ENCODE peak calls at places on chromosomes 3 and 15, in four cellular contexts. One of them, this sample, is unnamed. For H3K9me3, the result is how much of the 10 kb centered on the place peaks cover.

GRCh38 chr15:67762610-67763368 is 62.5 kb upstream of the SKOR1 start:
- DNase-seq in sigmoid colon: no peak
- DNase-seq in ovary: no peak
- DNase-seq in CD4-positive, CD25-positive, alpha-beta regulatory T cell: no peak
- DNase-seq in this sample: no peak

GRCh38 chr3:17752851-17753250 is 10.4 kb upstream of the TBC1D5 start:
- DNase-seq in sigmoid colon: no peak
- DNase-seq in ovary: no peak
- DNase-seq in CD4-positive, CD25-positive, alpha-beta regulatory T cell: no peak
- DNase-seq in this sample: no peak

GRCh38 chr15:40348471-40348864 is 2.4 kb upstream of the PHGR1 start:
- DNase-seq in sigmoid colon: no peak
- DNase-seq in ovary: no peak
- DNase-seq in CD4-positive, CD25-positive, alpha-beta regulatory T cell: no peak
- DNase-seq in this sample: no peak

GRCh38 chr3:126438186-126438585 is 37.5 kb downstream of the ZXDC start:
- DNase-seq in sigmoid colon: peak
- DNase-seq in ovary: peak
- DNase-seq in CD4-positive, CD25-positive, alpha-beta regulatory T cell: no peak
- DNase-seq in this sample: peak

GRCh38 chr3:40464339-40465110 is 7.4 kb downstream of the RPL14 start:
- DNase-seq in sigmoid colon: no peak
- DNase-seq in ovary: no peak
- DNase-seq in CD4-positive, CD25-positive, alpha-beta regulatory T cell: peak
- DNase-seq in this sample: no peak

GRCh38 chr3:23590874-23591273 is 214.9 kb upstream of the UBE2E1 start:
- DNase-seq in sigmoid colon: no peak
- DNase-seq in ovary: no peak
- DNase-seq in CD4-positive, CD25-positive, alpha-beta regulatory T cell: no peak
- DNase-seq in this sample: no peak

GRCh38 chr3:100635273-100635701 is 25.9 kb downstream of the ADGRG7 start:
- DNase-seq in sigmoid colon: no peak
- DNase-seq in ovary: no peak
- DNase-seq in CD4-positive, CD25-positive, alpha-beta regulatory T cell: no peak
- DNase-seq in this sample: no peak

GRCh38 chr3:72597756-72598195 is 250.5 kb downstream of the SHQ1 start:
- DNase-seq in sigmoid colon: no peak
- DNase-seq in ovary: no peak
- DNase-seq in CD4-positive, CD25-positive, alpha-beta regulatory T cell: no peak
- DNase-seq in this sample: peak

GRCh38 chr15:85749261-85750151 is 45.2 kb downstream of the KLHL25 start:
- DNase-seq in sigmoid colon: peak
- DNase-seq in ovary: peak
- DNase-seq in CD4-positive, CD25-positive, alpha-beta regulatory T cell: no peak
- DNase-seq in this sample: peak

GRCh38 chr3:88203537-88204143 is 53.9 kb downstream of the C3orf38 start:
- DNase-seq in sigmoid colon: peak
- DNase-seq in ovary: peak
- DNase-seq in CD4-positive, CD25-positive, alpha-beta regulatory T cell: no peak
- DNase-seq in this sample: peak

GRCh38 chr15:91867581-91868026 is 14.1 kb downstream of the SLCO3A1 start:
- DNase-seq in sigmoid colon: peak
- DNase-seq in ovary: peak
- DNase-seq in CD4-positive, CD25-positive, alpha-beta regulatory T cell: no peak
- DNase-seq in this sample: peak

GRCh38 chr15:87387681-87388240 is 868.8 kb downstream of the NTRK3 start:
- DNase-seq in sigmoid colon: no peak
- DNase-seq in ovary: no peak
- DNase-seq in CD4-positive, CD25-positive, alpha-beta regulatory T cell: no peak
- DNase-seq in this sample: no peak

GRCh38 chr3:4595709-4596108 is 102.6 kb downstream of the ITPR1 start:
- DNase-seq in sigmoid colon: no peak
- DNase-seq in ovary: no peak
- DNase-seq in CD4-positive, CD25-positive, alpha-beta regulatory T cell: no peak
- DNase-seq in this sample: no peak

GRCh38 chr3:129621626-129622417 is 15.3 kb upstream of the PLXND1 start:
- DNase-seq in sigmoid colon: no peak
- DNase-seq in ovary: no peak
- DNase-seq in CD4-positive, CD25-positive, alpha-beta regulatory T cell: no peak
- DNase-seq in this sample: peak

GRCh38 chr15:29090617-29091466 is 178.8 kb downstream of the NSMCE3 start:
- DNase-seq in sigmoid colon: peak
- DNase-seq in ovary: no peak
- DNase-seq in CD4-positive, CD25-positive, alpha-beta regulatory T cell: peak
- DNase-seq in this sample: peak

GRCh38 chr15:31236184-31237041 is 90.2 kb upstream of the KLF13 start:
- DNase-seq in sigmoid colon: peak
- DNase-seq in ovary: peak
- DNase-seq in CD4-positive, CD25-positive, alpha-beta regulatory T cell: no peak
- DNase-seq in this sample: no peak

GRCh38 chr3:190205739-190206138 is 85.0 kb upstream of the P3H2 start:
- DNase-seq in sigmoid colon: no peak
- DNase-seq in ovary: no peak
- DNase-seq in CD4-positive, CD25-positive, alpha-beta regulatory T cell: no peak
- DNase-seq in this sample: no peak

GRCh38 chr3:6771171-6771570 is 89.7 kb upstream of the GRM7 start:
- DNase-seq in sigmoid colon: no peak
- DNase-seq in ovary: no peak
- DNase-seq in CD4-positive, CD25-positive, alpha-beta regulatory T cell: no peak
- DNase-seq in this sample: no peak

GRCh38 chr15:82643992-82644391 is 3.2 kb downstream of the CPEB1 start:
- DNase-seq in sigmoid colon: no peak
- DNase-seq in ovary: no peak
- DNase-seq in CD4-positive, CD25-positive, alpha-beta regulatory T cell: no peak
- DNase-seq in this sample: no peak

GRCh38 chr3:17908399-17909191 is 166.2 kb upstream of the TBC1D5 start:
- DNase-seq in sigmoid colon: no peak
- DNase-seq in ovary: no peak
- DNase-seq in CD4-positive, CD25-positive, alpha-beta regulatory T cell: no peak
- DNase-seq in this sample: no peak

GRCh38 chr15:63218114-63218808 is 28.9 kb downstream of the RAB8B start:
- DNase-seq in sigmoid colon: no peak
- DNase-seq in ovary: no peak
- DNase-seq in CD4-positive, CD25-positive, alpha-beta regulatory T cell: no peak
- DNase-seq in this sample: no peak

GRCh38 chr3:49397470-49397869 is 14.3 kb downstream of the RHOA start:
- DNase-seq in sigmoid colon: no peak
- DNase-seq in ovary: no peak
- DNase-seq in CD4-positive, CD25-positive, alpha-beta regulatory T cell: no peak
- DNase-seq in this sample: peak

GRCh38 chr3:154430014-154430413 is at the start of gene GPR149:
- DNase-seq in sigmoid colon: no peak
- DNase-seq in ovary: no peak
- DNase-seq in CD4-positive, CD25-positive, alpha-beta regulatory T cell: no peak
- DNase-seq in this sample: peak

GRCh38 chr3:13484861-13485590 is 4.9 kb downstream of the HDAC11 start:
- DNase-seq in sigmoid colon: peak
- DNase-seq in ovary: peak
- DNase-seq in CD4-positive, CD25-positive, alpha-beta regulatory T cell: no peak
- DNase-seq in this sample: peak

GRCh38 chr3:51198476-51198875 is 186.6 kb upstream of the MANF start:
- DNase-seq in sigmoid colon: no peak
- DNase-seq in ovary: no peak
- DNase-seq in CD4-positive, CD25-positive, alpha-beta regulatory T cell: no peak
- DNase-seq in this sample: no peak
- H3K4me3 ChIP-seq in sigmoid colon: no peak
- H3K4me3 ChIP-seq in ovary: no peak
- H3K4me3 ChIP-seq in CD4-positive, CD25-positive, alpha-beta regulatory T cell: no peak
- H3K4me3 ChIP-seq in this sample: no peak

GRCh38 chr3:106823706-106824105 is 553.5 kb upstream of the CCDC54 start:
- DNase-seq in sigmoid colon: no peak
- DNase-seq in ovary: no peak
- DNase-seq in CD4-positive, CD25-positive, alpha-beta regulatory T cell: no peak
- DNase-seq in this sample: no peak
- H3K27ac ChIP-seq in sigmoid colon: no peak
- H3K27ac ChIP-seq in ovary: no peak
- H3K27ac ChIP-seq in CD4-positive, CD25-positive, alpha-beta regulatory T cell: no peak
- H3K27ac ChIP-seq in this sample: no peak

DNA sequence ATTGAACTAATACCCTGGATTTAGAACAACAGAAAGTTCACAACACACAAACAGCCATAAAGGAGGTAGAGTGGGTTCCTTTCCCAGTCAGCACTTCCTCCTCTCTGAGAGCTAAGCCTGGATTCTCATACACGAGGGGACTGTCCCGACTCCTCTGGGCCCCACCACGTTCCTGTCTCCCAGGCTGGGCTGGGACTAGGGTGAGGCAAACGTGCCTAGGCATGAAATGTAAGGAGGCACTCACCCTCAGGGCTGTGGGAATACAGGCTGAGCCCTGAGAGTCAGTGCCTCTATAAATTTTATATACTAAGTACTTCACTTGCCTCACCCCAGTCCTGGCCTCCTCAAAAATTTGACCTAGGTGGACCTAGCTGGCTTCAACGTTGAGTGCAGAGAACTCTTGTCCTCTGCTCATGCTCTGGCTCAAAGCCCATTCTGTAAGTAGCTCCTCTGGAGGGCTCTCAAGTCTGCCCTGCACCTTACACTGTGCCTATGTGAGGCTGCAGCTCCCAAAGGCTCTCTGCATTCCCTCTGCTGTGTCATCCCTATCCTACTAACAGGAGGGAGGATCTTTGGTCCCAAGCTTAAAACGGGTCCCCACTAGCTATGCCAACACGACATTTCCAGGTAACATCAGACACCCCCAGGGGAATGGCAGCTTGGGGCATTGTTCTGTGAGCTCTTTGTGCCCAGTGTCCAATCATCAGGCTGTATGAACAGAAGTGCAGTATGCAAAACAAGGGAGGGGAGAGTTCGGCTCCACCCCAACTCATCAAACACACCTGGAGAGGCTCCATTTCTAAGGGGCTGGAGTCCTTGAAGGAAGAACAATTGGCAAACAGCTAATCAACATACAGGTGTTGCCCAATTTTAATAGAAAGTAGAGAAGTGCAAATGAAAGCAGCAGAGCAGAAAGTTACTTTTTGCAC is 233.2 kb downstream of the RPLP1 start:
- DNase-seq in sigmoid colon: no peak
- DNase-seq in ovary: no peak
- DNase-seq in CD4-positive, CD25-positive, alpha-beta regulatory T cell: no peak
- DNase-seq in this sample: no peak
- H3K9me3 ChIP-seq in sigmoid colon: under half
- H3K9me3 ChIP-seq in ovary: under half
- H3K9me3 ChIP-seq in CD4-positive, CD25-positive, alpha-beta regulatory T cell: under half
- H3K9me3 ChIP-seq in this sample: under half

GRCh38 chr3:176430244-176430893 is 766.9 kb downstream of the TBL1XR1 start:
- DNase-seq in sigmoid colon: no peak
- DNase-seq in ovary: peak
- DNase-seq in CD4-positive, CD25-positive, alpha-beta regulatory T cell: no peak
- DNase-seq in this sample: no peak

GRCh38 chr3:176426371-176426770 is 770.9 kb downstream of the TBL1XR1 start:
- DNase-seq in sigmoid colon: no peak
- DNase-seq in ovary: no peak
- DNase-seq in CD4-positive, CD25-positive, alpha-beta regulatory T cell: no peak
- DNase-seq in this sample: no peak

GRCh38 chr3:176428552-176428951 is 768.7 kb downstream of the TBL1XR1 start:
- DNase-seq in sigmoid colon: no peak
- DNase-seq in ovary: no peak
- DNase-seq in CD4-positive, CD25-positive, alpha-beta regulatory T cell: no peak
- DNase-seq in this sample: no peak

GRCh38 chr3:176431986-176432385 is 765.3 kb downstream of the TBL1XR1 start:
- DNase-seq in sigmoid colon: no peak
- DNase-seq in ovary: no peak
- DNase-seq in CD4-positive, CD25-positive, alpha-beta regulatory T cell: no peak
- DNase-seq in this sample: no peak

GRCh38 chr3:176431073-176431472 is 766.2 kb downstream of the TBL1XR1 start:
- DNase-seq in sigmoid colon: no peak
- DNase-seq in ovary: no peak
- DNase-seq in CD4-positive, CD25-positive, alpha-beta regulatory T cell: no peak
- DNase-seq in this sample: no peak
- H3K4me3 ChIP-seq in sigmoid colon: no peak
- H3K4me3 ChIP-seq in ovary: no peak
- H3K4me3 ChIP-seq in CD4-positive, CD25-positive, alpha-beta regulatory T cell: no peak
- H3K4me3 ChIP-seq in this sample: no peak

GRCh38 chr3:165837058-165837525 is at the start of gene BCHE:
- DNase-seq in sigmoid colon: peak
- DNase-seq in ovary: peak
- DNase-seq in CD4-positive, CD25-positive, alpha-beta regulatory T cell: no peak
- DNase-seq in this sample: peak
- H3K27ac ChIP-seq in sigmoid colon: peak
- H3K27ac ChIP-seq in ovary: no peak
- H3K27ac ChIP-seq in CD4-positive, CD25-positive, alpha-beta regulatory T cell: no peak
- H3K27ac ChIP-seq in this sample: peak

GRCh38 chr15:50968353-50968752 is 59.9 kb downstream of the AP4E1 start:
- DNase-seq in sigmoid colon: no peak
- DNase-seq in ovary: no peak
- DNase-seq in CD4-positive, CD25-positive, alpha-beta regulatory T cell: no peak
- DNase-seq in this sample: no peak
- H3K9me3 ChIP-seq in sigmoid colon: under half
- H3K9me3 ChIP-seq in ovary: under half
- H3K9me3 ChIP-seq in CD4-positive, CD25-positive, alpha-beta regulatory T cell: under half
- H3K9me3 ChIP-seq in this sample: under half

DNA sequence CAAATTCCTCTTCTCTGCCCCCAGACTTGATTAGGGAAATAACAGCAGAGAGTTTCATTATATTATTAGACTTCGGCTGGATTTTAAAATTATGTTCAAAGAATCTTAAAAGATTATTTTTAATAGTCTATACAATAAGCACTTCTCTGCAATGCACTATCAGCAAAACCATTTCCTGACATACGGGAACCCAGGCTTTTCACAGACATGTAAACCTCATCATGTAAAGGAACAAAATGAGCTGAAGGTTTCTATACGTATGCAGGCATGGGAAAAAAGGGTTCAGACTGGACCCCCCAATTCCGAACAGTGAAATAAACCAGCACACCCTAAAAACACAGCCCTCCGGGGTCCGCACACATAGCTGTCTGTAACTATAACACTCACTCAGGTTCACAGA is 77.5 kb upstream of the LMOD3 start:
- DNase-seq in sigmoid colon: no peak
- DNase-seq in ovary: no peak
- DNase-seq in CD4-positive, CD25-positive, alpha-beta regulatory T cell: peak
- DNase-seq in this sample: no peak
- H3K4me3 ChIP-seq in sigmoid colon: peak
- H3K4me3 ChIP-seq in ovary: peak
- H3K4me3 ChIP-seq in CD4-positive, CD25-positive, alpha-beta regulatory T cell: peak
- H3K4me3 ChIP-seq in this sample: no peak

GRCh38 chr15:88388702-88389101 is 78.5 kb downstream of the MRPL46 start:
- DNase-seq in sigmoid colon: no peak
- DNase-seq in ovary: no peak
- DNase-seq in CD4-positive, CD25-positive, alpha-beta regulatory T cell: no peak
- DNase-seq in this sample: peak
- H3K27ac ChIP-seq in sigmoid colon: no peak
- H3K27ac ChIP-seq in ovary: no peak
- H3K27ac ChIP-seq in CD4-positive, CD25-positive, alpha-beta regulatory T cell: no peak
- H3K27ac ChIP-seq in this sample: no peak

GRCh38 chr3:178989821-178990220 is 81.8 kb downstream of the ZMAT3 start:
- DNase-seq in sigmoid colon: no peak
- DNase-seq in ovary: no peak
- DNase-seq in CD4-positive, CD25-positive, alpha-beta regulatory T cell: no peak
- DNase-seq in this sample: no peak
- H3K9me3 ChIP-seq in sigmoid colon: under half
- H3K9me3 ChIP-seq in ovary: under half
- H3K9me3 ChIP-seq in CD4-positive, CD25-positive, alpha-beta regulatory T cell: under half
- H3K9me3 ChIP-seq in this sample: half or more

This sample was measured in endodermal cell.